ENCODE peak calls at places on chromosomes 13 and 19, in four cellular contexts. One of them, this sample, is unnamed.

GRCh38 chr13:97387487-97388353 is 46.2 kb upstream of the RAP2A start:
- DNase-seq in SW480: no peak
- DNase-seq in HCEC 1CT: no peak
- DNase-seq in psoas muscle: no peak
- DNase-seq in this sample: no peak

GRCh38 chr19:7911509-7912143 is 3.0 kb upstream of the TGFBR3L start:
- DNase-seq in psoas muscle: no peak
- DNase-seq in SW480: no peak
- DNase-seq in HCEC 1CT: no peak
- DNase-seq in this sample: peak; percentile 79

GRCh38 chr13:42259515-42259914 is 12.4 kb upstream of the AKAP11 start:
- DNase-seq in SW480: no peak
- DNase-seq in psoas muscle: no peak
- DNase-seq in HCEC 1CT: no peak
- DNase-seq in this sample: no peak

GRCh38 chr19:11205939-11206570 is 8.7 kb upstream of the KANK2 start:
- DNase-seq in HCEC 1CT: no peak
- DNase-seq in psoas muscle: no peak
- DNase-seq in SW480: no peak
- DNase-seq in this sample: peak; percentile 44

GRCh38 chr19:2332341-2333026 is 4.0 kb downstream of the SPPL2B start:
- DNase-seq in psoas muscle: no peak
- DNase-seq in HCEC 1CT: no peak
- DNase-seq in SW480: peak; percentile 50
- DNase-seq in this sample: no peak

GRCh38 chr13:31773538-31773937 is 34.2 kb downstream of the RXFP2 start:
- DNase-seq in psoas muscle: no peak
- DNase-seq in HCEC 1CT: peak; percentile 86
- DNase-seq in SW480: no peak
- DNase-seq in this sample: peak; percentile 88

GRCh38 chr13:26965976-26966375 is 205.4 kb upstream of the GPR12 start:
- DNase-seq in SW480: no peak
- DNase-seq in HCEC 1CT: no peak
- DNase-seq in psoas muscle: no peak
- DNase-seq in this sample: no peak

GRCh38 chr19:3184847-3185481 is 766 bp upstream of the NCLN start:
- DNase-seq in SW480: peak; percentile 50
- DNase-seq in HCEC 1CT: peak; percentile 59
- DNase-seq in psoas muscle: peak; percentile 73
- DNase-seq in this sample: peak; percentile 95

GRCh38 chr19:2166741-2167738 is 3.3 kb downstream of the DOT1L start:
- DNase-seq in HCEC 1CT: peak; percentile 62
- DNase-seq in SW480: no peak
- DNase-seq in psoas muscle: peak; percentile 90
- DNase-seq in this sample: peak; percentile 96

GRCh38 chr13:105412171-105412570 is 1123.3 kb downstream of the EFNB2 start:
- DNase-seq in psoas muscle: no peak
- DNase-seq in SW480: no peak
- DNase-seq in HCEC 1CT: no peak
- DNase-seq in this sample: no peak

GRCh38 chr19:12774588-12775555 is at the start of gene HOOK2:
- DNase-seq in HCEC 1CT: no peak
- DNase-seq in SW480: peak; percentile 97
- DNase-seq in psoas muscle: no peak
- DNase-seq in this sample: peak; percentile 46

GRCh38 chr19:33616346-33616745 is 5.4 kb upstream of the CHST8 start:
- DNase-seq in SW480: no peak
- DNase-seq in HCEC 1CT: no peak
- DNase-seq in psoas muscle: no peak
- DNase-seq in this sample: no peak

GRCh38 chr19:33621811-33622504 is at the start of gene CHST8:
- DNase-seq in SW480: peak; percentile 17
- DNase-seq in psoas muscle: peak; percentile 43
- DNase-seq in HCEC 1CT: no peak
- DNase-seq in this sample: peak; percentile 95

GRCh38 chr13:97125810-97126738 is 96.1 kb upstream of the MBNL2 start:
- DNase-seq in SW480: no peak
- DNase-seq in psoas muscle: peak; percentile 41
- DNase-seq in HCEC 1CT: peak; percentile 78
- DNase-seq in this sample: no peak

GRCh38 chr13:65314008-65314407 is 1916.1 kb downstream of the PCDH9 start:
- DNase-seq in SW480: no peak
- DNase-seq in HCEC 1CT: no peak
- DNase-seq in psoas muscle: no peak
- DNase-seq in this sample: no peak

GRCh38 chr19:4831351-4832340 is at the start of gene TICAM1:
- DNase-seq in SW480: peak; percentile 30
- DNase-seq in psoas muscle: peak; percentile 79
- DNase-seq in HCEC 1CT: peak; percentile 27
- DNase-seq in this sample: peak; percentile 92

GRCh38 chr19:48628486-48629296 is 8.5 kb downstream of the DBP start:
- DNase-seq in HCEC 1CT: no peak
- DNase-seq in psoas muscle: no peak
- DNase-seq in SW480: no peak
- DNase-seq in this sample: peak; percentile 68

This sample was measured in osteoblast.